ENCODE peak calls at places on chromosomes 12 and 14, in seven cellular contexts. One of them, this sample, is unnamed.

GRCh38 chr12:70268972-70269371 is 25.7 kb downstream of the CNOT2 start:
- DNase-seq in stomach: no peak
- DNase-seq in adrenal gland: no peak
- DNase-seq in fibroblast of lung: no peak
- DNase-seq in stimulated activated CD8-positive, alpha-beta memory T cell treated with anti-CD3 and anti-CD28 coated beads, Interleukin-2, amount 100 ng/mL, for 48 hours: no peak
- DNase-seq in activated T-cell treated with anti-CD3 and anti-CD28 coated beads, Interleukin-2, amount 50 U/mL, for 4 hours: no peak
- DNase-seq in lower leg skin: no peak
- DNase-seq in this sample: no peak

GRCh38 chr14:22509036-22509709 is 79.9 kb downstream of the DAD1 start:
- DNase-seq in stimulated activated CD8-positive, alpha-beta memory T cell treated with anti-CD3 and anti-CD28 coated beads, Interleukin-2, amount 100 ng/mL, for 48 hours: no peak
- DNase-seq in fibroblast of lung: no peak
- DNase-seq in stomach: no peak
- DNase-seq in activated T-cell treated with anti-CD3 and anti-CD28 coated beads, Interleukin-2, amount 50 U/mL, for 4 hours: no peak
- DNase-seq in adrenal gland: no peak
- DNase-seq in lower leg skin: no peak
- DNase-seq in this sample: no peak

GRCh38 chr12:70927356-70927755 is 6.8 kb upstream of the PTPRR start:
- DNase-seq in stomach: no peak
- DNase-seq in activated T-cell treated with anti-CD3 and anti-CD28 coated beads, Interleukin-2, amount 50 U/mL, for 4 hours: no peak
- DNase-seq in stimulated activated CD8-positive, alpha-beta memory T cell treated with anti-CD3 and anti-CD28 coated beads, Interleukin-2, amount 100 ng/mL, for 48 hours: no peak
- DNase-seq in adrenal gland: no peak
- DNase-seq in lower leg skin: no peak
- DNase-seq in fibroblast of lung: no peak
- DNase-seq in this sample: no peak

GRCh38 chr12:20264608-20265114 is 103.7 kb upstream of the PDE3A start:
- DNase-seq in stimulated activated CD8-positive, alpha-beta memory T cell treated with anti-CD3 and anti-CD28 coated beads, Interleukin-2, amount 100 ng/mL, for 48 hours: no peak
- DNase-seq in fibroblast of lung: peak
- DNase-seq in stomach: no peak
- DNase-seq in adrenal gland: no peak
- DNase-seq in lower leg skin: no peak
- DNase-seq in activated T-cell treated with anti-CD3 and anti-CD28 coated beads, Interleukin-2, amount 50 U/mL, for 4 hours: no peak
- DNase-seq in this sample: no peak

GRCh38 chr14:101603096-101603495 is 41.8 kb downstream of the DIO3 start:
- DNase-seq in stimulated activated CD8-positive, alpha-beta memory T cell treated with anti-CD3 and anti-CD28 coated beads, Interleukin-2, amount 100 ng/mL, for 48 hours: no peak
- DNase-seq in lower leg skin: no peak
- DNase-seq in activated T-cell treated with anti-CD3 and anti-CD28 coated beads, Interleukin-2, amount 50 U/mL, for 4 hours: no peak
- DNase-seq in fibroblast of lung: no peak
- DNase-seq in adrenal gland: no peak
- DNase-seq in stomach: no peak
- DNase-seq in this sample: no peak

GRCh38 chr12:103780992-103781391 is 60.0 kb downstream of the NT5DC3 start:
- DNase-seq in stimulated activated CD8-positive, alpha-beta memory T cell treated with anti-CD3 and anti-CD28 coated beads, Interleukin-2, amount 100 ng/mL, for 48 hours: no peak
- DNase-seq in adrenal gland: no peak
- DNase-seq in fibroblast of lung: no peak
- DNase-seq in lower leg skin: no peak
- DNase-seq in stomach: no peak
- DNase-seq in activated T-cell treated with anti-CD3 and anti-CD28 coated beads, Interleukin-2, amount 50 U/mL, for 4 hours: no peak
- DNase-seq in this sample: no peak

GRCh38 chr14:48973136-48973535 is 613.0 kb downstream of the RPS29 start:
- DNase-seq in stomach: no peak
- DNase-seq in fibroblast of lung: peak
- DNase-seq in stimulated activated CD8-positive, alpha-beta memory T cell treated with anti-CD3 and anti-CD28 coated beads, Interleukin-2, amount 100 ng/mL, for 48 hours: no peak
- DNase-seq in lower leg skin: no peak
- DNase-seq in activated T-cell treated with anti-CD3 and anti-CD28 coated beads, Interleukin-2, amount 50 U/mL, for 4 hours: no peak
- DNase-seq in adrenal gland: no peak
- DNase-seq in this sample: no peak

GRCh38 chr14:62003701-62004100 is 241.5 kb downstream of the SNAPC1 start:
- DNase-seq in adrenal gland: no peak
- DNase-seq in fibroblast of lung: no peak
- DNase-seq in stomach: no peak
- DNase-seq in lower leg skin: no peak
- DNase-seq in stimulated activated CD8-positive, alpha-beta memory T cell treated with anti-CD3 and anti-CD28 coated beads, Interleukin-2, amount 100 ng/mL, for 48 hours: no peak
- DNase-seq in activated T-cell treated with anti-CD3 and anti-CD28 coated beads, Interleukin-2, amount 50 U/mL, for 4 hours: no peak
- DNase-seq in this sample: no peak

GRCh38 chr12:94795520-94795919 is 145.2 kb upstream of the TMCC3 start:
- DNase-seq in fibroblast of lung: peak
- DNase-seq in stimulated activated CD8-positive, alpha-beta memory T cell treated with anti-CD3 and anti-CD28 coated beads, Interleukin-2, amount 100 ng/mL, for 48 hours: no peak
- DNase-seq in lower leg skin: no peak
- DNase-seq in activated T-cell treated with anti-CD3 and anti-CD28 coated beads, Interleukin-2, amount 50 U/mL, for 4 hours: no peak
- DNase-seq in stomach: no peak
- DNase-seq in adrenal gland: no peak
- DNase-seq in this sample: no peak

GRCh38 chr12:31524791-31525495 is 66.0 kb downstream of the DENND5B start:
- DNase-seq in stomach: no peak
- DNase-seq in stimulated activated CD8-positive, alpha-beta memory T cell treated with anti-CD3 and anti-CD28 coated beads, Interleukin-2, amount 100 ng/mL, for 48 hours: no peak
- DNase-seq in activated T-cell treated with anti-CD3 and anti-CD28 coated beads, Interleukin-2, amount 50 U/mL, for 4 hours: no peak
- DNase-seq in lower leg skin: no peak
- DNase-seq in adrenal gland: no peak
- DNase-seq in fibroblast of lung: peak
- DNase-seq in this sample: no peak

GRCh38 chr12:10722502-10722904 is 620 bp downstream of the YBX3 start:
- DNase-seq in stomach: peak
- DNase-seq in stimulated activated CD8-positive, alpha-beta memory T cell treated with anti-CD3 and anti-CD28 coated beads, Interleukin-2, amount 100 ng/mL, for 48 hours: no peak
- DNase-seq in lower leg skin: no peak
- DNase-seq in fibroblast of lung: peak
- DNase-seq in activated T-cell treated with anti-CD3 and anti-CD28 coated beads, Interleukin-2, amount 50 U/mL, for 4 hours: peak
- DNase-seq in adrenal gland: peak
- DNase-seq in this sample: peak

This sample was measured in activated T-helper 9 cell treated with anti-CD3 and anti-CD28 coated beads, Interleukin-2, amount 50 U/mL, for 16 hours.